ENCODE peak calls at places on chromosomes 6 and 20, in four cellular contexts. C, G, W and E are unnamed samples.

GRCh38 chr6:149166324-149166723 is 151.2 kb upstream of the TAB2 start:
- DNase-seq in C (no peak), G (no peak), W (no peak), E (no peak)

GRCh38 chr6:69379518-69379917 is 417.3 kb downstream of the LMBRD1 start:
- DNase-seq in C (no peak), G (no peak), W (peak), E (no peak)

GRCh38 chr6:84137051-84137375 is 90.4 kb downstream of the CEP162 start:
- DNase-seq in C (no peak), G (peak), W (no peak), E (no peak)

GRCh38 chr6:154429711-154430110 is 73.1 kb upstream of the IPCEF1 start:
- DNase-seq in C (no peak), G (no peak), W (no peak), E (no peak)

GRCh38 chr6:102114402-102114801 is 720.9 kb downstream of the GRIK2 start:
- DNase-seq in C (no peak), G (no peak), W (no peak), E (no peak)

GRCh38 chr6:88368071-88368787 is 202.1 kb upstream of the CNR1 start:
- DNase-seq in C (no peak), G (no peak), W (no peak), E (no peak)

GRCh38 chr6:115214283-115214682 is 846.4 kb downstream of the FRK start:
- DNase-seq in C (no peak), G (no peak), W (no peak), E (no peak)

GRCh38 chr20:35616465-35617396 is 1.1 kb downstream of the SPAG4 start:
- DNase-seq in C (peak), G (peak), W (peak), E (peak)

GRCh38 chr20:63686492-63687321 is 9.7 kb upstream of the TNFRSF6B start:
- DNase-seq in C (peak), G (no peak), W (peak), E (peak)
- H3K4me3 ChIP-seq in C (no peak), G (no peak), W (no peak), E (no peak)

GRCh38 chr6:51613558-51613957 is 473.9 kb downstream of the PKHD1 start:
- DNase-seq in C (no peak), G (no peak), W (no peak), E (no peak)

GRCh38 chr6:51608932-51609331 is 478.5 kb downstream of the PKHD1 start:
- DNase-seq in C (no peak), G (no peak), W (no peak), E (no peak)

GRCh38 chr6:51608383-51608782 is 479.0 kb downstream of the PKHD1 start:
- DNase-seq in C (no peak), G (no peak), W (no peak), E (no peak)
- H3K4me3 ChIP-seq in C (no peak), G (no peak), W (no peak), E (no peak)

GRCh38 chr6:35764238-35764896 is 12.0 kb upstream of the CLPSL2 start:
- DNase-seq in C (no peak), G (no peak), W (no peak), E (no peak)
- H3K4me3 ChIP-seq in C (no peak), G (no peak), W (no peak), E (no peak)

GRCh38 chr20:48282591-48283228 is 497.4 kb upstream of the SULF2 start:
- DNase-seq in C (no peak), G (peak), W (no peak), E (no peak)

GRCh38 chr20:48286571-48287551 is 501.6 kb upstream of the SULF2 start:
- DNase-seq in C (no peak), G (no peak), W (no peak), E (no peak)

GRCh38 chr20:48283470-48284110 is 498.3 kb upstream of the SULF2 start:
- DNase-seq in C (no peak), G (no peak), W (peak), E (peak)

GRCh38 chr20:48285656-48286055 is 500.4 kb upstream of the SULF2 start:
- DNase-seq in C (no peak), G (no peak), W (no peak), E (no peak)

DNA sequence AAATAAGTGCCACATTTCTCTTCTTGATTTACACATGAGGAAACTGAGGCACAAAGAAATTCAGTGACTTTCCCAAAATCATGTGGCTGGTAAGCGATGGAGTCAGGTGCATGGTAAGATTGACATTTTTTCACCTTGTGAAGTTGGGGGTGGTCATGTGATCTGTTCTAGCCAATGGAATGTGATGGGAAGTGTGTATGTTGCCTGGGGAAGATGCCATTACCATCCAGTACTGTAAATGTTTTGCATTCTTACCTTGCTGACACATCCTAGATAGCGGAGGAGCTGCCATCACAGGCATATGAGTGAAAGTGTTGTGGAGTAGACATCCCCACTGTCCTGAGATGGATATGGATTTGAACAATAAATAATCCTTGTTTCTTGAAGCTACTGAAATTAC is 499.6 kb upstream of the SULF2 start:
- DNase-seq in C (no peak), G (no peak), W (no peak), E (no peak)
- H3K4me3 ChIP-seq in C (no peak), G (no peak), W (no peak), E (no peak)